ENCODE peak calls at places on chromosomes 3 and 15, in five cellular contexts. N is HepG2, B is GM12878, F is K562, V is SK-N-SH. I is an unnamed sample.

GRCh38 chr3:3170998-3171397 is 8.5 kb downstream of the CRBN start:
- DNase-seq in N (no peak), B (no peak), F (peak; percentile 25), V (peak; percentile 15), I (peak; percentile 33)

GRCh38 chr3:79406175-79406574 is 361.6 kb downstream of the ROBO1 start:
- DNase-seq in N (no peak), B (no peak), F (no peak), V (no peak), I (no peak)

GRCh38 chr15:72179950-72180581 is 17.5 kb downstream of the GRAMD2A start:
- DNase-seq in N (peak; percentile 36), B (no peak), F (no peak), V (no peak), I (no peak)

GRCh38 chr3:111248406-111248805 is 176.8 kb downstream of the NECTIN3 start:
- DNase-seq in N (no peak), B (no peak), F (no peak), V (no peak), I (no peak)

GRCh38 chr15:90232941-90233700 is 620 bp downstream of the CIB1 start:
- DNase-seq in N (peak; percentile 84), B (no peak), F (peak; percentile 63), V (peak; percentile 73), I (no peak)

GRCh38 chr3:52084954-52085730 is 28.8 kb upstream of the DUSP7 start:
- DNase-seq in N (no peak), B (no peak), F (no peak), V (peak; percentile 58), I (no peak)

GRCh38 chr3:74267583-74268184 is 346.8 kb downstream of the CNTN3 start:
- DNase-seq in N (peak; percentile 40), B (no peak), F (peak; percentile 13), V (peak; percentile 48), I (no peak)

GRCh38 chr15:25391971-25392733 is 46.7 kb downstream of the UBE3A start:
- DNase-seq in N (no peak), B (no peak), F (no peak), V (no peak), I (no peak)

GRCh38 chr3:127717357-127718243 is 44.8 kb downstream of the ABTB1 start:
- DNase-seq in N (no peak), B (no peak), F (no peak), V (no peak), I (no peak)

GRCh38 chr3:99808163-99808794 is 9.4 kb upstream of the CMSS1 start:
- DNase-seq in N (peak; percentile 55), B (no peak), F (peak; percentile 41), V (peak; percentile 53), I (peak; percentile 68)

GRCh38 chr15:64742385-64742784 is 33.0 kb downstream of the RBPMS2 start:
- DNase-seq in N (no peak), B (no peak), F (no peak), V (no peak), I (no peak)

GRCh38 chr15:64740361-64741170 is 34.8 kb downstream of the RBPMS2 start:
- DNase-seq in N (peak; percentile 26), B (no peak), F (peak; percentile 44), V (peak; percentile 42), I (no peak)

GRCh38 chr15:64746356-64746755 is 29.0 kb downstream of the RBPMS2 start:
- DNase-seq in N (no peak), B (no peak), F (no peak), V (no peak), I (no peak)

GRCh38 chr15:64742921-64743320 is 32.5 kb downstream of the RBPMS2 start:
- DNase-seq in N (no peak), B (no peak), F (no peak), V (no peak), I (no peak)

GRCh38 chr15:64743691-64744090 is 31.7 kb downstream of the RBPMS2 start:
- DNase-seq in N (no peak), B (no peak), F (no peak), V (no peak), I (no peak)
- H3K9ac ChIP-seq in N (no peak overlapping the region), B (no peak overlapping the region), F (no peak overlapping the region), V (no peak overlapping the region), I (no peak overlapping the region)

GRCh38 chr3:158097571-158098553 is 8.4 kb downstream of the SHOX2 start:
- DNase-seq in N (peak; percentile 76), B (peak; percentile 54), F (no peak), V (no peak), I (no peak)
- TF ChIP-seq ZBTB33 in N (peak; percentile 64), B (no peak), F (peak; percentile 98), V (no peak), I (no peak)

DNA sequence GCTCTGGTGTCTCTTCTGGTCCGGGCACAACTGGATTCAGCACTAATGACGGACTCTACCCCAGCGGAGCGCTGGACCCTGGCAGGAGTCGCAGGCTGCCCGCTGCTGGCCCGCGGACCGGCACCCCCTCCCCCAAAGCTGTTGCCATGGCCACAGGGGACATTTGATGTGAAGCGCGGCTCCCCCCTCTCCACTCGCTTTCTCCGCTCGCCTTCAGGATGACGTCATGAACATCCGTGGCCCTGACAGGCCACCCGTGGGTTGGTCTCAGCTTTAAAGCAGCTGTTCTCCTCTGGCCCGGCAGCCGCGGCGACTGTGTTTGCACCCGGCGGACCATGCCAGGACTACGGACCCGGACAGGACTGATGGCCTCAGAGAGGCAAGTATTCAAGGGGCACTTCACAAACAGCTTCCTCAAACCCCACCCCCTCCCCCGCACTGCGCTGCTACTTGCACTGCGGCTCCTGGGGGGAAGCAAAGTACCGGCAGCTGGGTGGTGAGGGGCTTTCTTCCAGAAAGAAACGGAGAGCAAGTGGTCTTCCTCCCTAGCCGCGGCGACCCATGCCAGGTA is 16.7 kb upstream of the AEN start:
- DNase-seq in N (no peak), B (no peak), F (no peak), V (peak; percentile 73), I (no peak)
- H3K4me3 ChIP-seq in N (no peak overlapping the region), B (no peak overlapping the region), F (no peak overlapping the region), V (no peak overlapping the region), I (no peak overlapping the region)

GRCh38 chr3:9899289-9899791 is 3.3 kb upstream of the IL17RE start:
- DNase-seq in N (no peak), B (no peak), F (no peak), V (no peak), I (no peak)

GRCh38 chr3:9902372-9903237 is at the start of gene IL17RE:
- DNase-seq in N (peak; percentile 41), B (no peak), F (peak; percentile 63), V (no peak), I (no peak)

GRCh38 chr3:9903904-9904303 is 1.3 kb downstream of the IL17RE start:
- DNase-seq in N (no peak), B (no peak), F (no peak), V (no peak), I (no peak)

GRCh38 chr3:9903238-9903624 is 583 bp downstream of the IL17RE start:
- DNase-seq in N (no peak), B (no peak), F (no peak), V (no peak), I (no peak)

DNA sequence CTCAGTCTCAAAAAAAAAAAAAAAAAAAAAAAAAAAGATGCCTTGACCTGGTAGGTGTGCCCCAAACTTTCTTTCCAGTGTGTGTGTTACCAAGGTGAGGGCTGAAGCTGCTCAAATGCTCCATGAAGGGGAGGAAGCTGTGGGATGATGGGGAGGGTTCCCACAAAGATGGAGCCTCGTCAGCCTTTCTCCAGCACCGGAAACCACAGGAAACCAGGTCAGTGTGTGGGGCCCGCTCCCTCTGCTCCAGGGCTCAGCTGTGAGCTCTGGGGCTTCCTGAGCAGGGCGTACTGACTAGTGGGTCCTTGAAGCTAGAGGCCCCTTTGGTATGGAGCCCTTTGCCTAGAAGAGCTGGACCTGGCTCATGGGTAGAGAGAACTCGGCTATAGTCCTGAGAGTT is 681 bp upstream of the IL17RE start:
- DNase-seq in N (no peak), B (no peak), F (no peak), V (no peak), I (no peak)
- H3K9ac ChIP-seq in N (peak overlapping the region; percentile 83), B (no peak overlapping the region), F (peak overlapping the region; percentile 31), V (no peak overlapping the region), I (peak overlapping the region; percentile 65)

GRCh38 chr15:31511707-31512310 is 185.2 kb downstream of the KLF13 start:
- DNase-seq in N (no peak), B (peak; percentile 25), F (no peak), V (no peak), I (no peak)
- TF ChIP-seq ZBTB33 in N (no peak), B (no peak), F (no peak), V (no peak), I (no peak)

DNA sequence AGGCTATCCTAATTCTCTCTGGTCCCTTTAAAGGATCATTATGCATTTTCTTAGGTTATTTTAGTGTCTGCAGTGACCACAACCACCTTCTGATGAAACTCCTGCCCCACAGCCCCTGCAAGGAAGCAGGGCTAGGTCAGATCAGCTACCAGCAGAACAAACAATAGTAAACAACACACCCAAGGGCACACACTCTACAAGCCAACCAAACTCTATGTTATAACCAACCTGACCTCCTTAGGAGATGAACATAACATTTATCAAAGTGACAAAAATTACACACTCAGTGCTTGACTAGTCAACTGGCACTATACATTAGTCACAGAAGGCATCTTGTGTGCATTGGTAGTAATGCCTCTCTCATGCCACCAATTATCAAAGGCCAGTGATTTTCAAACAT is 17.3 kb downstream of the DENND6A start:
- DNase-seq in N (no peak), B (no peak), F (no peak), V (no peak), I (no peak)
- H3K4me3 ChIP-seq in N (no peak overlapping the region), B (no peak overlapping the region), F (no peak overlapping the region), V (no peak overlapping the region), I (no peak overlapping the region)

GRCh38 chr3:129164500-129164899 is 3.6 kb upstream of the ISY1 start:
- DNase-seq in N (no peak), B (no peak), F (no peak), V (no peak), I (no peak)
- H3K9ac ChIP-seq in N (no peak overlapping the region), B (no peak overlapping the region), F (no peak overlapping the region), V (no peak overlapping the region), I (no peak overlapping the region)